ENCODE peak calls at places on chromosomes 11 and 22, in five cellular contexts. One of them, this sample, is unnamed.

GRCh38 chr22:40624770-40625169 is 11.7 kb downstream of the MRTFA start:
- DNase-seq in HFF-Myc: no peak
- DNase-seq in fibroblast of villous mesenchyme: no peak
- DNase-seq in hepatocyte: no peak
- DNase-seq in psoas muscle: no peak
- DNase-seq in this sample: no peak

GRCh38 chr22:49736538-49736937 is 91.1 kb downstream of the BRD1 start:
- DNase-seq in HFF-Myc: no peak
- DNase-seq in hepatocyte: no peak
- DNase-seq in fibroblast of villous mesenchyme: no peak
- DNase-seq in psoas muscle: no peak
- DNase-seq in this sample: no peak

GRCh38 chr11:69949327-69949726 is 128.8 kb upstream of the ANO1 start:
- DNase-seq in HFF-Myc: no peak
- DNase-seq in psoas muscle: peak
- DNase-seq in hepatocyte: peak
- DNase-seq in fibroblast of villous mesenchyme: peak
- DNase-seq in this sample: peak

GRCh38 chr22:45329536-45329936 is 19.8 kb downstream of the FAM118A start:
- DNase-seq in HFF-Myc: no peak
- DNase-seq in hepatocyte: no peak
- DNase-seq in psoas muscle: peak
- DNase-seq in fibroblast of villous mesenchyme: no peak
- DNase-seq in this sample: no peak

GRCh38 chr11:11313902-11314692 is 39.0 kb downstream of the CSNK2A3 start:
- DNase-seq in psoas muscle: peak
- DNase-seq in hepatocyte: no peak
- DNase-seq in fibroblast of villous mesenchyme: no peak
- DNase-seq in HFF-Myc: no peak
- DNase-seq in this sample: no peak

GRCh38 chr11:134669796-134670195 is 257.8 kb upstream of the B3GAT1 start:
- DNase-seq in HFF-Myc: no peak
- DNase-seq in fibroblast of villous mesenchyme: no peak
- DNase-seq in psoas muscle: no peak
- DNase-seq in hepatocyte: no peak
- DNase-seq in this sample: no peak

GRCh38 chr11:105046898-105047579 is 1.9 kb upstream of the CARD16 start:
- DNase-seq in psoas muscle: no peak
- DNase-seq in HFF-Myc: peak
- DNase-seq in fibroblast of villous mesenchyme: peak
- DNase-seq in hepatocyte: peak
- DNase-seq in this sample: peak

GRCh38 chr11:73308963-73309960 is 1.2 kb downstream of the ARHGEF17 start:
- DNase-seq in HFF-Myc: peak
- DNase-seq in fibroblast of villous mesenchyme: peak
- DNase-seq in hepatocyte: peak
- DNase-seq in psoas muscle: peak
- DNase-seq in this sample: peak

DNA sequence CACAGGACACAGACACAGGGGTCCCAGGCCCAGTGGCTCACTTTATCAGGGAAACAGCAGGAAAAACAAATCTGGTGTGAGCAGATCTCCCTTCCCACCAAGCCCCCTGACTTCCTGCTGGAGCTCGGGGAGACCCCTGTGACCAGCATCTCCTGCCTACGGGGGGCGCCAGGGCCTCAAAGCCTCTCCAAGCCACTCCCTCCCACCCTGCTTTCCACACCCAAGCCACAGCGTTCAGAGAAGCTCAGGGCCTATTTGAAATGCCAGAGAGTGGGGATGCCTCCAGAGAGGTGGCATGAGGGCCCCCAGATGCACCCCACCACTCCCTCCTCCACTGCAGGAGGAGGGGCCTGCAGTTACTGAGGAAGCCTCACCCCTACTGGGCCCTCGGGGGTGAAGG is 5.7 kb upstream of the CDKN1C start:
- DNase-seq in hepatocyte: no peak
- DNase-seq in HFF-Myc: no peak
- DNase-seq in fibroblast of villous mesenchyme: no peak
- DNase-seq in psoas muscle: peak
- DNase-seq in this sample: no peak
- TF ChIP-seq CTCF in hepatocyte: no peak
- TF ChIP-seq CTCF in HFF-Myc: peak
- TF ChIP-seq CTCF in fibroblast of villous mesenchyme: no peak
- TF ChIP-seq CTCF in psoas muscle: no peak
- TF ChIP-seq CTCF in this sample: peak

DNA sequence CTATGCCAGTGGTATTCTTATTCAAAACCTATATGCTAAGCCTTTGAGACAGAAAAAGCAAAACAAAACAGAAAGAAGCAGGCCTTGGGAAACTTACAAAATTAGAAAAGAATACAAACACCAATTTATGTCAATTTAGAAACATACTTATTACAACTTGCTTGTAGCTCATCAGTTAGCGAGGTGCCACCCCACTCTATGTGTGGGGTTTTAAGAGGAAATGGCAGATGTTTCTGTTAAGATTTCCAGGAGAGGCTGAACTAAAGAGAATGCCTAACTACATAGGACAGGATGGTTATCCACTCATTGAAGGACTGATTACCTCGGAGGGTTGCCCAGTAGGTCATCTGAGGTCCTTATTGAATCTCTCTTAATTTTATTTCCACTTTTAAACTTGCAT is 302.0 kb downstream of the ETS1 start:
- DNase-seq in psoas muscle: no peak
- DNase-seq in fibroblast of villous mesenchyme: no peak
- DNase-seq in hepatocyte: no peak
- DNase-seq in HFF-Myc: no peak
- DNase-seq in this sample: no peak
- H3K4me3 ChIP-seq in psoas muscle: no peak
- H3K4me3 ChIP-seq in fibroblast of villous mesenchyme: no peak
- H3K4me3 ChIP-seq in hepatocyte: no peak
- H3K4me3 ChIP-seq in HFF-Myc: no peak
- H3K4me3 ChIP-seq in this sample: no peak

DNA sequence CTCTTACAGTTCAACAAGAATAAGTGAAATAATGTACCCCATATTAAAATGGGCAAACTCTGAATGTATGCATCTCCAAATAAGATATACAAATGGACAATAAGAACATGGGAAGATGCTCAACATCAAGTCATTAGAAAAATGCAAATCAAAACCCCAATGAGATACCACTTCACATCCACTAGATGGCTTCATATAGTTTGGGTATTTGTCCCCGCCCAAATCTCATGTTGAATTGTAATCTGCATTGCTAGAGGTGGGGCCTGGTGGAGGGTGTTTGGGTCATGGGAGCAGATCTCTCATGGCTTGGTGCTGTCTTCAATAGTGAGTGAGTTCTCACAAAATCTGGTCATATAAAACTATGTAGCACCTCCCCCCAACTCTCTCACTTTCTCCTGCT is 5.7 kb downstream of the MPZL2 start:
- DNase-seq in psoas muscle: no peak
- DNase-seq in hepatocyte: no peak
- DNase-seq in HFF-Myc: no peak
- DNase-seq in fibroblast of villous mesenchyme: no peak
- DNase-seq in this sample: no peak
- TF ChIP-seq CTCF in psoas muscle: no peak
- TF ChIP-seq CTCF in hepatocyte: peak
- TF ChIP-seq CTCF in HFF-Myc: peak
- TF ChIP-seq CTCF in fibroblast of villous mesenchyme: peak
- TF ChIP-seq CTCF in this sample: peak

GRCh38 chr11:107018902-107019493 is 722 bp upstream of the GUCY1A2 start:
- DNase-seq in hepatocyte: peak
- DNase-seq in psoas muscle: peak
- DNase-seq in HFF-Myc: no peak
- DNase-seq in fibroblast of villous mesenchyme: peak
- DNase-seq in this sample: no peak

GRCh38 chr11:107014871-107015270 is 3.4 kb downstream of the GUCY1A2 start:
- DNase-seq in HFF-Myc: no peak
- DNase-seq in fibroblast of villous mesenchyme: no peak
- DNase-seq in hepatocyte: no peak
- DNase-seq in psoas muscle: no peak
- DNase-seq in this sample: no peak

GRCh38 chr11:107017104-107017432 is 1.2 kb downstream of the GUCY1A2 start:
- DNase-seq in fibroblast of villous mesenchyme: no peak
- DNase-seq in psoas muscle: no peak
- DNase-seq in HFF-Myc: no peak
- DNase-seq in hepatocyte: no peak
- DNase-seq in this sample: no peak

GRCh38 chr11:107017433-107018227 is 646 bp downstream of the GUCY1A2 start:
- DNase-seq in fibroblast of villous mesenchyme: peak
- DNase-seq in hepatocyte: peak
- DNase-seq in HFF-Myc: no peak
- DNase-seq in psoas muscle: peak
- DNase-seq in this sample: no peak

GRCh38 chr11:107018274-107018901 is at the start of gene GUCY1A2:
- DNase-seq in fibroblast of villous mesenchyme: no peak
- DNase-seq in psoas muscle: peak
- DNase-seq in HFF-Myc: no peak
- DNase-seq in hepatocyte: peak
- DNase-seq in this sample: no peak
- H3K4me3 ChIP-seq in fibroblast of villous mesenchyme: peak
- H3K4me3 ChIP-seq in psoas muscle: peak
- H3K4me3 ChIP-seq in HFF-Myc: peak
- H3K4me3 ChIP-seq in hepatocyte: peak
- H3K4me3 ChIP-seq in this sample: peak

DNA sequence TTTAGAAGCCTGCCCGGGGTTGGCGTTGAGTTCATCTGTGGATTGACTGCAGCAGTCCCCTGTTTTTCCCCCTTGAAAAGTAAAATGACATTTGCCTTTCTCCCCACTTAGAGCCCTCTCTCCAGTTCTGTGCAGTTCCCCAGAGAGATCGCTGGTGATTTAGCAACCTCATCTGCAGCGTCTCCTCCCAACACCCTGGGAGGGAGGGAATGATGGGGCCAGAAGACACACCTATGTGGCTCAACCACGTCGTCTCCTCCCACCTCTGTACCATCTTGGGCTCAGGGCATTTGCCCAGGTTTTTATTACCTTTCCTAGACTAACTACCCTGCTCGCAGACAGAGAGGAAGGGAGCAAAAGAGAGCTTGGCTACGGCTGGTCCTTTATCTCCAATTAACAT is 73.4 kb downstream of the DSCAML1 start:
- DNase-seq in HFF-Myc: no peak
- DNase-seq in hepatocyte: no peak
- DNase-seq in fibroblast of villous mesenchyme: no peak
- DNase-seq in psoas muscle: no peak
- DNase-seq in this sample: no peak
- TF ChIP-seq CTCF in HFF-Myc: no peak
- TF ChIP-seq CTCF in hepatocyte: no peak
- TF ChIP-seq CTCF in fibroblast of villous mesenchyme: no peak
- TF ChIP-seq CTCF in psoas muscle: no peak
- TF ChIP-seq CTCF in this sample: no peak

GRCh38 chr22:37484115-37485005 is 1.8 kb downstream of the MFNG start:
- DNase-seq in hepatocyte: no peak
- DNase-seq in fibroblast of villous mesenchyme: no peak
- DNase-seq in psoas muscle: peak
- DNase-seq in HFF-Myc: no peak
- DNase-seq in this sample: no peak

GRCh38 chr22:37486224-37486845 is at the start of gene MFNG:
- DNase-seq in HFF-Myc: no peak
- DNase-seq in psoas muscle: peak
- DNase-seq in fibroblast of villous mesenchyme: peak
- DNase-seq in hepatocyte: peak
- DNase-seq in this sample: no peak

GRCh38 chr22:37485006-37485713 is 1.0 kb downstream of the MFNG start:
- DNase-seq in fibroblast of villous mesenchyme: no peak
- DNase-seq in hepatocyte: no peak
- DNase-seq in HFF-Myc: no peak
- DNase-seq in psoas muscle: peak
- DNase-seq in this sample: no peak

GRCh38 chr22:37487129-37487528 is 945 bp upstream of the MFNG start:
- DNase-seq in hepatocyte: no peak
- DNase-seq in HFF-Myc: no peak
- DNase-seq in psoas muscle: no peak
- DNase-seq in fibroblast of villous mesenchyme: no peak
- DNase-seq in this sample: no peak

GRCh38 chr22:37485714-37486223 is 415 bp downstream of the MFNG start:
- DNase-seq in hepatocyte: no peak
- DNase-seq in psoas muscle: no peak
- DNase-seq in HFF-Myc: no peak
- DNase-seq in fibroblast of villous mesenchyme: no peak
- DNase-seq in this sample: no peak
- H3K4me3 ChIP-seq in hepatocyte: no peak
- H3K4me3 ChIP-seq in psoas muscle: peak
- H3K4me3 ChIP-seq in HFF-Myc: no peak
- H3K4me3 ChIP-seq in fibroblast of villous mesenchyme: no peak
- H3K4me3 ChIP-seq in this sample: no peak

GRCh38 chr22:19645391-19645790 is 68.9 kb upstream of the SEPTIN5 start:
- DNase-seq in fibroblast of villous mesenchyme: no peak
- DNase-seq in HFF-Myc: no peak
- DNase-seq in psoas muscle: no peak
- DNase-seq in hepatocyte: no peak
- DNase-seq in this sample: no peak
- TF ChIP-seq CTCF in fibroblast of villous mesenchyme: no peak
- TF ChIP-seq CTCF in HFF-Myc: no peak
- TF ChIP-seq CTCF in psoas muscle: no peak
- TF ChIP-seq CTCF in hepatocyte: no peak
- TF ChIP-seq CTCF in this sample: no peak

GRCh38 chr11:1889527-1889930 is 2.2 kb downstream of the PRR33 start:
- DNase-seq in psoas muscle: no peak
- DNase-seq in fibroblast of villous mesenchyme: no peak
- DNase-seq in hepatocyte: no peak
- DNase-seq in HFF-Myc: no peak
- DNase-seq in this sample: no peak
- H3K4me3 ChIP-seq in psoas muscle: no peak
- H3K4me3 ChIP-seq in fibroblast of villous mesenchyme: no peak
- H3K4me3 ChIP-seq in hepatocyte: no peak
- H3K4me3 ChIP-seq in HFF-Myc: no peak
- H3K4me3 ChIP-seq in this sample: no peak

DNA sequence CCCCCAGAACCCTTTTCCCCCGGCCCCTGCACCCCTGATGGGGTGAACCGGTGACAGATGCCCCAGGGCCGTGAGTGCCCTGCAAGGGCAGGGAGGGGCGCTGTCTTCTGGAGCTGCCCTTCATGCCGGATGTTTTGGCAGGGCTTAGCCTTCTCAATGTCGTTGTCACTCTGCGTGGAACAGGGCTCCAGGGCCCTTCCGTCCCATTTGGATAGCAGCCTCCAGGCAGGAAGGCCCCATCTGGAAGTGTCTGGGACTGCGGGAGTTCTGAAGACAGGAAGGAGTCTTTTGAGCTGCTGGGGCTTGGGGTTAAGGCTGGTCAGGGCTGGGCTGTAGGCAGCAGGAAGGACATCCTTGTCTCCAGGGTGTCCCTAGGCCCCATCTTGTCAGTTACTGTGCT is 4.6 kb downstream of the FRMD8 start:
- DNase-seq in HFF-Myc: no peak
- DNase-seq in hepatocyte: no peak
- DNase-seq in fibroblast of villous mesenchyme: peak
- DNase-seq in psoas muscle: no peak
- DNase-seq in this sample: no peak
- TF ChIP-seq CTCF in HFF-Myc: no peak
- TF ChIP-seq CTCF in hepatocyte: no peak
- TF ChIP-seq CTCF in fibroblast of villous mesenchyme: no peak
- TF ChIP-seq CTCF in psoas muscle: no peak
- TF ChIP-seq CTCF in this sample: no peak

DNA sequence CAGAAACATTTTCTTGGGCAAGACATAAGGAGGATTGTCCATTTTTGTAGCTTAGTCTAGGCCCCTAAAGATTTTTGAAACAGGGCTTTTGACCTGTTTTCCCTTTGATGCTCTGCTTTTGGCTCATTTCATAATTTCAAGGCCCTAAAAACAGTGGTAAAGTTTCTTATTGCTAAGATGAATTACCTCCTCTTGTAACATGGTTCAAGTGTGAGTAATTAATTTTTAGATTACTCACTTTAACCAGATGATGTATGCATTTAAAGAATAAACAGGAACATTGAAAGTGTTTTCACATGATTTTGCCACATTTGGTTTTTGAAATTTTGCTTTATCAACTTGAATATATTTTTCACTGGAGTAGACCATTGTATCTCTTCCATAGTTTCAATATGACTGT is 1.2 kb downstream of the RAG2 start:
- DNase-seq in HFF-Myc: no peak
- DNase-seq in hepatocyte: no peak
- DNase-seq in psoas muscle: no peak
- DNase-seq in fibroblast of villous mesenchyme: no peak
- DNase-seq in this sample: no peak
- H3K4me3 ChIP-seq in HFF-Myc: no peak
- H3K4me3 ChIP-seq in hepatocyte: no peak
- H3K4me3 ChIP-seq in psoas muscle: no peak
- H3K4me3 ChIP-seq in fibroblast of villous mesenchyme: no peak
- H3K4me3 ChIP-seq in this sample: no peak

This sample was measured in epithelial cell of proximal tubule.